ENCODE peak calls at places on chromosomes 11 and 22, in seven cellular contexts. G is bronchial epithelial cell; R is stimulated activated CD4-positive, alpha-beta T cell treated with anti-CD3 and anti-CD28 coated beads, Interleukin-4, amount 100 ng/mL, for 4 hours; W is nucleus accumbens; A is AG09319; S is ovary; F is activated naive CD8-positive, alpha-beta T cell treated with anti-CD3 and anti-CD28 coated beads for 36 hours. U is an unnamed sample.

GRCh38 chr11:71086687-71087258 is 165.6 kb downstream of the SHANK2 start:
- DNase-seq in A (no peak), W (no peak), R (no peak), S (no peak), F (no peak), G (peak; percentile 7), U (no peak)

GRCh38 chr11:65553301-65554001 is 4.7 kb downstream of the LTBP3 start:
- DNase-seq in R (peak; percentile 68), W (no peak), F (peak; percentile 70), G (no peak), A (no peak), S (no peak), U (peak; percentile 82)

GRCh38 chr11:117513666-117514065 is 186.0 kb downstream of the CEP164 start:
- DNase-seq in A (no peak), S (no peak), W (no peak), F (no peak), R (no peak), G (no peak), U (no peak)

GRCh38 chr11:35579557-35580396 is 38.5 kb upstream of the FJX1 start:
- DNase-seq in A (peak; percentile 90), G (peak; percentile 90), W (no peak), R (no peak), F (no peak), S (no peak), U (no peak)

GRCh38 chr11:129490004-129490403 is 114.4 kb downstream of the BARX2 start:
- DNase-seq in A (no peak), W (no peak), R (no peak), G (peak; percentile 40), F (no peak), S (no peak), U (no peak)

GRCh38 chr22:43670545-43670944 is 141.6 kb downstream of the EFCAB6 start:
- DNase-seq in A (no peak), R (no peak), W (no peak), F (no peak), S (no peak), G (no peak), U (no peak)

GRCh38 chr11:93411705-93412104 is 81.2 kb downstream of the DEUP1 start:
- DNase-seq in W (no peak), S (no peak), A (no peak), G (no peak), F (no peak), R (no peak), U (no peak)

GRCh38 chr11:62402226-62402625 is 16.6 kb upstream of the SCGB1A1 start:
- DNase-seq in G (no peak), A (no peak), S (peak; percentile 85), F (peak; percentile 65), W (no peak), R (peak; percentile 69), U (no peak)

GRCh38 chr22:48744967-48745841 is 1082.5 kb downstream of the BRD1 start:
- DNase-seq in W (no peak), F (no peak), G (no peak), A (no peak), S (no peak), R (no peak), U (no peak)

GRCh38 chr11:17230867-17231851 is 23.4 kb upstream of the PIK3C2A start:
- DNase-seq in G (no peak), R (peak; percentile 50), A (no peak), W (no peak), S (no peak), F (peak; percentile 61), U (no peak)

GRCh38 chr11:62544521-62545436 is 1.8 kb downstream of the AHNAK start:
- DNase-seq in A (no peak), G (peak; percentile 15), F (peak; percentile 47), S (no peak), W (no peak), R (no peak), U (no peak)

GRCh38 chr11:26297179-26297970 is 34.6 kb upstream of the ANO3 start:
- DNase-seq in R (no peak), S (no peak), A (peak; percentile 29), F (no peak), W (no peak), G (peak; percentile 73), U (no peak)

GRCh38 chr22:20249797-20250354 is 18.2 kb downstream of the RTN4R start:
- DNase-seq in R (no peak), F (no peak), A (no peak), S (peak; percentile 79), G (no peak), W (peak; percentile 52), U (no peak)

GRCh38 chr11:19561011-19561410 is 151.6 kb upstream of the NAV2 start:
- DNase-seq in R (no peak), S (no peak), W (no peak), A (no peak), F (no peak), G (no peak), U (no peak)

GRCh38 chr11:60363542-60364525 is 14.5 kb upstream of the MS4A7 start:
- DNase-seq in S (no peak), G (peak; percentile 57), W (peak; percentile 6), R (peak; percentile 35), F (peak; percentile 39), A (peak; percentile 0), U (no peak)

GRCh38 chr11:94131363-94132115 is 2.9 kb downstream of the PANX1 start:
- DNase-seq in G (peak; percentile 63), F (no peak), A (no peak), S (no peak), R (no peak), W (no peak), U (no peak)

GRCh38 chr22:45830531-45831245 is 146.3 kb downstream of the WNT7B start:
- DNase-seq in R (no peak), F (no peak), A (no peak), W (no peak), S (no peak), G (peak; percentile 82), U (no peak)

GRCh38 chr11:83725718-83726117 is 439.6 kb upstream of the CCDC90B start:
- DNase-seq in F (no peak), G (no peak), R (no peak), W (no peak), S (no peak), A (no peak), U (no peak)

GRCh38 chr11:130798280-130798679 is 118.0 kb downstream of the SNX19 start:
- DNase-seq in S (no peak), G (peak; percentile 75), A (no peak), R (no peak), W (no peak), F (no peak), U (no peak)

GRCh38 chr11:61882879-61883278 is 8.5 kb downstream of the FADS3 start:
- DNase-seq in W (no peak), G (no peak), F (no peak), S (no peak), R (no peak), A (no peak), U (no peak)

GRCh38 chr11:64924910-64925284 is 408 bp downstream of the PPP2R5B start:
- DNase-seq in W (no peak), A (no peak), R (no peak), S (no peak), G (no peak), F (no peak), U (no peak)

GRCh38 chr22:46390105-46390651 is 54.7 kb downstream of the TRMU start:
- DNase-seq in W (no peak), R (no peak), F (no peak), S (no peak), A (no peak), G (no peak), U (no peak)

GRCh38 chr11:76654310-76654851 is 16.2 kb downstream of the LRRC32 start:
- DNase-seq in R (no peak), G (no peak), F (no peak), A (peak; percentile 54), W (no peak), S (peak; percentile 81), U (no peak)

U was measured in NCI-H1436 treated with DMSO at 0.1 percent for 48 hours.